ENCODE peak calls at places on chromosomes 2 and 18, in nine cellular contexts. One of them, this sample, is unnamed.

GRCh38 chr2:98387478-98387877 is 41.2 kb downstream of the CNGA3 start:
- DNase-seq in endothelial cell of umbilical vein: no peak
- DNase-seq in Peyer's patch: no peak
- DNase-seq in CD8-positive, alpha-beta T cell: no peak
- DNase-seq in tibial nerve: no peak
- DNase-seq in nephron progenitor cell: no peak
- DNase-seq in RWPE1: no peak
- DNase-seq in B cell: no peak
- DNase-seq in psoas muscle: no peak
- DNase-seq in this sample: no peak

GRCh38 chr2:31404827-31405226 is 9.7 kb downstream of the XDH start:
- DNase-seq in nephron progenitor cell: no peak
- DNase-seq in RWPE1: no peak
- DNase-seq in Peyer's patch: no peak
- DNase-seq in psoas muscle: no peak
- DNase-seq in B cell: no peak
- DNase-seq in endothelial cell of umbilical vein: no peak
- DNase-seq in tibial nerve: no peak
- DNase-seq in CD8-positive, alpha-beta T cell: no peak
- DNase-seq in this sample: no peak

GRCh38 chr2:177543007-177543760 is 150.6 kb downstream of the AGPS start:
- DNase-seq in tibial nerve: no peak
- DNase-seq in CD8-positive, alpha-beta T cell: no peak
- DNase-seq in psoas muscle: no peak
- DNase-seq in B cell: no peak
- DNase-seq in endothelial cell of umbilical vein: no peak
- DNase-seq in nephron progenitor cell: no peak
- DNase-seq in Peyer's patch: no peak
- DNase-seq in RWPE1: no peak
- DNase-seq in this sample: peak

GRCh38 chr2:135742307-135742838 is 718 bp downstream of the UBXN4 start:
- DNase-seq in tibial nerve: no peak
- DNase-seq in endothelial cell of umbilical vein: peak
- DNase-seq in B cell: peak
- DNase-seq in nephron progenitor cell: peak
- DNase-seq in CD8-positive, alpha-beta T cell: no peak
- DNase-seq in psoas muscle: no peak
- DNase-seq in RWPE1: peak
- DNase-seq in Peyer's patch: peak
- DNase-seq in this sample: peak

GRCh38 chr18:47253101-47253654 is 1.7 kb upstream of the SKOR2 start:
- DNase-seq in endothelial cell of umbilical vein: no peak
- DNase-seq in RWPE1: no peak
- DNase-seq in CD8-positive, alpha-beta T cell: no peak
- DNase-seq in psoas muscle: no peak
- DNase-seq in B cell: no peak
- DNase-seq in tibial nerve: no peak
- DNase-seq in nephron progenitor cell: no peak
- DNase-seq in Peyer's patch: no peak
- DNase-seq in this sample: no peak

GRCh38 chr2:128272586-128273468 is 45.8 kb downstream of the HS6ST1 start:
- DNase-seq in nephron progenitor cell: no peak
- DNase-seq in RWPE1: no peak
- DNase-seq in endothelial cell of umbilical vein: no peak
- DNase-seq in psoas muscle: peak
- DNase-seq in tibial nerve: peak
- DNase-seq in B cell: no peak
- DNase-seq in CD8-positive, alpha-beta T cell: no peak
- DNase-seq in Peyer's patch: no peak
- DNase-seq in this sample: no peak

GRCh38 chr2:238777369-238778067 is 70.4 kb upstream of the TWIST2 start:
- DNase-seq in psoas muscle: no peak
- DNase-seq in endothelial cell of umbilical vein: no peak
- DNase-seq in tibial nerve: no peak
- DNase-seq in nephron progenitor cell: no peak
- DNase-seq in B cell: peak
- DNase-seq in CD8-positive, alpha-beta T cell: no peak
- DNase-seq in RWPE1: no peak
- DNase-seq in Peyer's patch: no peak
- DNase-seq in this sample: no peak

GRCh38 chr18:55795101-55795669 is 207.2 kb upstream of the TCF4 start:
- DNase-seq in B cell: no peak
- DNase-seq in Peyer's patch: no peak
- DNase-seq in psoas muscle: no peak
- DNase-seq in tibial nerve: no peak
- DNase-seq in RWPE1: no peak
- DNase-seq in nephron progenitor cell: no peak
- DNase-seq in endothelial cell of umbilical vein: no peak
- DNase-seq in CD8-positive, alpha-beta T cell: no peak
- DNase-seq in this sample: no peak

GRCh38 chr2:150532883-150533282 is 45.4 kb upstream of the RND3 start:
- DNase-seq in tibial nerve: no peak
- DNase-seq in Peyer's patch: no peak
- DNase-seq in CD8-positive, alpha-beta T cell: no peak
- DNase-seq in nephron progenitor cell: no peak
- DNase-seq in B cell: no peak
- DNase-seq in psoas muscle: no peak
- DNase-seq in RWPE1: no peak
- DNase-seq in endothelial cell of umbilical vein: no peak
- DNase-seq in this sample: no peak

GRCh38 chr2:230914886-230915285 is 10.2 kb downstream of the GPR55 start:
- DNase-seq in RWPE1: no peak
- DNase-seq in B cell: no peak
- DNase-seq in tibial nerve: no peak
- DNase-seq in endothelial cell of umbilical vein: no peak
- DNase-seq in CD8-positive, alpha-beta T cell: no peak
- DNase-seq in Peyer's patch: no peak
- DNase-seq in nephron progenitor cell: no peak
- DNase-seq in psoas muscle: peak
- DNase-seq in this sample: no peak

GRCh38 chr2:23563673-23564617 is 179.0 kb downstream of the KLHL29 start:
- DNase-seq in tibial nerve: peak
- DNase-seq in psoas muscle: peak
- DNase-seq in endothelial cell of umbilical vein: no peak
- DNase-seq in nephron progenitor cell: peak
- DNase-seq in CD8-positive, alpha-beta T cell: no peak
- DNase-seq in RWPE1: peak
- DNase-seq in Peyer's patch: no peak
- DNase-seq in B cell: no peak
- DNase-seq in this sample: peak

GRCh38 chr18:71036783-71037182 is 747.9 kb downstream of the SOCS6 start:
- DNase-seq in tibial nerve: no peak
- DNase-seq in CD8-positive, alpha-beta T cell: no peak
- DNase-seq in psoas muscle: no peak
- DNase-seq in nephron progenitor cell: no peak
- DNase-seq in RWPE1: no peak
- DNase-seq in Peyer's patch: no peak
- DNase-seq in endothelial cell of umbilical vein: peak
- DNase-seq in B cell: no peak
- DNase-seq in this sample: no peak

GRCh38 chr2:168316073-168316440 is 68.7 kb upstream of the STK39 start:
- DNase-seq in nephron progenitor cell: no peak
- DNase-seq in B cell: no peak
- DNase-seq in endothelial cell of umbilical vein: no peak
- DNase-seq in RWPE1: no peak
- DNase-seq in psoas muscle: no peak
- DNase-seq in CD8-positive, alpha-beta T cell: no peak
- DNase-seq in tibial nerve: no peak
- DNase-seq in Peyer's patch: no peak
- DNase-seq in this sample: no peak

GRCh38 chr2:172597191-172597842 is 41.4 kb downstream of the PDK1 start:
- DNase-seq in CD8-positive, alpha-beta T cell: no peak
- DNase-seq in RWPE1: no peak
- DNase-seq in endothelial cell of umbilical vein: no peak
- DNase-seq in Peyer's patch: no peak
- DNase-seq in B cell: no peak
- DNase-seq in tibial nerve: no peak
- DNase-seq in nephron progenitor cell: no peak
- DNase-seq in psoas muscle: no peak
- DNase-seq in this sample: no peak

GRCh38 chr2:121884515-121884915 is 129.1 kb downstream of the TSN start:
- DNase-seq in psoas muscle: no peak
- DNase-seq in RWPE1: no peak
- DNase-seq in Peyer's patch: no peak
- DNase-seq in CD8-positive, alpha-beta T cell: no peak
- DNase-seq in nephron progenitor cell: no peak
- DNase-seq in B cell: no peak
- DNase-seq in tibial nerve: no peak
- DNase-seq in endothelial cell of umbilical vein: no peak
- DNase-seq in this sample: no peak

GRCh38 chr18:6054443-6054842 is 159.1 kb upstream of the TMEM200C start:
- DNase-seq in Peyer's patch: no peak
- DNase-seq in endothelial cell of umbilical vein: no peak
- DNase-seq in nephron progenitor cell: no peak
- DNase-seq in psoas muscle: no peak
- DNase-seq in B cell: no peak
- DNase-seq in RWPE1: no peak
- DNase-seq in tibial nerve: no peak
- DNase-seq in CD8-positive, alpha-beta T cell: no peak
- DNase-seq in this sample: no peak

GRCh38 chr2:207768891-207769596 is 662 bp downstream of the FZD5 start:
- DNase-seq in B cell: peak
- DNase-seq in CD8-positive, alpha-beta T cell: peak
- DNase-seq in endothelial cell of umbilical vein: peak
- DNase-seq in RWPE1: peak
- DNase-seq in nephron progenitor cell: no peak
- DNase-seq in tibial nerve: peak
- DNase-seq in Peyer's patch: no peak
- DNase-seq in psoas muscle: no peak
- DNase-seq in this sample: peak

GRCh38 chr2:207766697-207767460 is 2.8 kb downstream of the FZD5 start:
- DNase-seq in nephron progenitor cell: peak
- DNase-seq in tibial nerve: no peak
- DNase-seq in B cell: peak
- DNase-seq in psoas muscle: no peak
- DNase-seq in Peyer's patch: no peak
- DNase-seq in endothelial cell of umbilical vein: no peak
- DNase-seq in RWPE1: no peak
- DNase-seq in CD8-positive, alpha-beta T cell: peak
- DNase-seq in this sample: no peak

GRCh38 chr2:207765960-207766582 is 3.6 kb downstream of the FZD5 start:
- DNase-seq in psoas muscle: no peak
- DNase-seq in CD8-positive, alpha-beta T cell: no peak
- DNase-seq in nephron progenitor cell: no peak
- DNase-seq in RWPE1: no peak
- DNase-seq in B cell: peak
- DNase-seq in tibial nerve: no peak
- DNase-seq in Peyer's patch: no peak
- DNase-seq in endothelial cell of umbilical vein: no peak
- DNase-seq in this sample: no peak

GRCh38 chr2:207768168-207768890 is 1.4 kb downstream of the FZD5 start:
- DNase-seq in B cell: peak
- DNase-seq in Peyer's patch: peak
- DNase-seq in endothelial cell of umbilical vein: peak
- DNase-seq in CD8-positive, alpha-beta T cell: peak
- DNase-seq in tibial nerve: peak
- DNase-seq in psoas muscle: peak
- DNase-seq in nephron progenitor cell: peak
- DNase-seq in RWPE1: peak
- DNase-seq in this sample: no peak

GRCh38 chr2:207767461-207768167 is 2.1 kb downstream of the FZD5 start:
- DNase-seq in CD8-positive, alpha-beta T cell: no peak
- DNase-seq in RWPE1: peak
- DNase-seq in nephron progenitor cell: peak
- DNase-seq in B cell: peak
- DNase-seq in endothelial cell of umbilical vein: peak
- DNase-seq in tibial nerve: peak
- DNase-seq in psoas muscle: peak
- DNase-seq in Peyer's patch: no peak
- DNase-seq in this sample: no peak
- TF ChIP-seq CTCF in CD8-positive, alpha-beta T cell: no peak
- TF ChIP-seq CTCF in RWPE1: peak
- TF ChIP-seq CTCF in nephron progenitor cell: peak
- TF ChIP-seq CTCF in B cell: no peak
- TF ChIP-seq CTCF in endothelial cell of umbilical vein: peak
- TF ChIP-seq CTCF in tibial nerve: no peak
- TF ChIP-seq CTCF in psoas muscle: peak
- TF ChIP-seq CTCF in Peyer's patch: peak
- TF ChIP-seq CTCF in this sample: no peak

GRCh38 chr2:129396980-129397599 is 582.4 kb upstream of the RAB6C start:
- DNase-seq in RWPE1: peak
- DNase-seq in psoas muscle: peak
- DNase-seq in endothelial cell of umbilical vein: no peak
- DNase-seq in CD8-positive, alpha-beta T cell: no peak
- DNase-seq in B cell: peak
- DNase-seq in tibial nerve: no peak
- DNase-seq in Peyer's patch: no peak
- DNase-seq in nephron progenitor cell: peak
- DNase-seq in this sample: peak
- TF ChIP-seq CTCF in RWPE1: peak
- TF ChIP-seq CTCF in psoas muscle: peak
- TF ChIP-seq CTCF in endothelial cell of umbilical vein: no peak
- TF ChIP-seq CTCF in CD8-positive, alpha-beta T cell: no peak
- TF ChIP-seq CTCF in B cell: peak
- TF ChIP-seq CTCF in tibial nerve: peak
- TF ChIP-seq CTCF in Peyer's patch: peak
- TF ChIP-seq CTCF in nephron progenitor cell: peak
- TF ChIP-seq CTCF in this sample: peak

GRCh38 chr2:68839260-68839833 is 31.9 kb downstream of the BMP10 start:
- DNase-seq in Peyer's patch: no peak
- DNase-seq in psoas muscle: no peak
- DNase-seq in nephron progenitor cell: no peak
- DNase-seq in tibial nerve: no peak
- DNase-seq in B cell: no peak
- DNase-seq in RWPE1: peak
- DNase-seq in endothelial cell of umbilical vein: no peak
- DNase-seq in CD8-positive, alpha-beta T cell: peak
- DNase-seq in this sample: peak
- TF ChIP-seq CTCF in Peyer's patch: peak
- TF ChIP-seq CTCF in psoas muscle: peak
- TF ChIP-seq CTCF in nephron progenitor cell: no peak
- TF ChIP-seq CTCF in tibial nerve: no peak
- TF ChIP-seq CTCF in B cell: peak
- TF ChIP-seq CTCF in RWPE1: peak
- TF ChIP-seq CTCF in endothelial cell of umbilical vein: peak
- TF ChIP-seq CTCF in CD8-positive, alpha-beta T cell: no peak
- TF ChIP-seq CTCF in this sample: peak

DNA sequence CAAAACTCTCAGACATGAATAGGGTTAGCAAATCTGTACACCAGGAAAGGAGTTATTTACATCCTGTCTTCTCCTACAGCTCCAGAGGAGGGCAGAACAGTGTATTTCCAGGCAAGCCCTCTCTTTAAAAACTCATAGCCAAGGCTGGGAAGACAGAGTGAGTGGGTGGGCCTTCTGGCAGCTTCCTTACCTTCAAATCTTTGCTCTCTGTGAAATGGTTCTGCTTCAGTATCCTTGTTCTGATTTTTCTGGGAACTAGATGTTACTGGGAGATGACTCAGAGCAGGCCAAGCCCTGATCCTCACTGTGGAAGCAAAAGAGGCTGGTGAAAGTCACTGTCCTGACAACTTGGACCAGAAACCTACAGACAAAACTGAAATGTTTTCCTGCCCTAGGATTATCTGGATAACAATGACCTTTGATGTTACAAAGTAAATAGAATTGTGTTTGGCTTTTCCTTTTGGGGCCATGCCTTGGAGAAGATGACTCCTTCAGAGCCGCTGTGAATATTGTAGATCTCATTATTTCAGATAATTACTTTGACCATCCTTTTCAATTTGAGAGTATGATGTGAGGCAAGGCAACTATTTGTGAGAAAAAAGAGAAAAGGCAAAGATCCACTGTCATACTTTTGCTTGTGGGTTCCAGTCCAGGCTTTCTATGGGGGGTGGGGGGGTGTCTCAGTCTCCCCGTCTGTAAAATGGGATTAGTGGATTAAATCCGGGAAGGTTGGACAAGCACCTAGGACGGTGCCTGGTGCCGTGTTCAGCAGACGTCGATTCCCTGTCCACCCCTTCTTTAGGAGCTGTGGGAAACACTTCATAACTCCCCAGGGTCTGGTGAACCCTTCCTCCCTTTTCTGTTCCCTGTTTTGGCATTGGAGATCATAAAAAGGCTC is 644 bp upstream of the QPCT start:
- DNase-seq in psoas muscle: no peak
- DNase-seq in CD8-positive, alpha-beta T cell: no peak
- DNase-seq in tibial nerve: no peak
- DNase-seq in nephron progenitor cell: no peak
- DNase-seq in Peyer's patch: no peak
- DNase-seq in endothelial cell of umbilical vein: peak
- DNase-seq in RWPE1: peak
- DNase-seq in B cell: no peak
- DNase-seq in this sample: no peak
- TF ChIP-seq CTCF in psoas muscle: peak
- TF ChIP-seq CTCF in CD8-positive, alpha-beta T cell: no peak
- TF ChIP-seq CTCF in tibial nerve: no peak
- TF ChIP-seq CTCF in nephron progenitor cell: peak
- TF ChIP-seq CTCF in Peyer's patch: peak
- TF ChIP-seq CTCF in endothelial cell of umbilical vein: peak
- TF ChIP-seq CTCF in RWPE1: no peak
- TF ChIP-seq CTCF in B cell: no peak
- TF ChIP-seq CTCF in this sample: peak

This sample was measured in MCF 10A.